ENCODE peak calls at places on chromosome 20, in nine cellular contexts. One of them, this sample, is unnamed.

GRCh38 chr20:6994452-6994851 is 227.0 kb downstream of the BMP2 start:
- DNase-seq in HCT116: no peak
- DNase-seq in GM12878: no peak
- DNase-seq in mammary epithelial cell: peak; percentile 98
- DNase-seq in fibroblast of lung: peak; percentile 79
- DNase-seq in IMR-90: no peak
- DNase-seq in SK-N-SH: no peak
- DNase-seq in PC-3: peak; percentile 45
- DNase-seq in GM23248: peak; percentile 50
- DNase-seq in this sample: no peak

GRCh38 chr20:40464731-40465208 is 224.3 kb downstream of the MAFB start:
- DNase-seq in HCT116: no peak
- DNase-seq in GM12878: no peak
- DNase-seq in mammary epithelial cell: no peak
- DNase-seq in fibroblast of lung: no peak
- DNase-seq in IMR-90: no peak
- DNase-seq in SK-N-SH: no peak
- DNase-seq in PC-3: no peak
- DNase-seq in GM23248: no peak
- DNase-seq in this sample: no peak

GRCh38 chr20:16828666-16829305 is 80.6 kb downstream of the OTOR start:
- DNase-seq in HCT116: no peak
- DNase-seq in GM12878: no peak
- DNase-seq in mammary epithelial cell: no peak
- DNase-seq in fibroblast of lung: no peak
- DNase-seq in IMR-90: peak; percentile 19
- DNase-seq in SK-N-SH: no peak
- DNase-seq in PC-3: peak; percentile 20
- DNase-seq in GM23248: no peak
- DNase-seq in this sample: no peak

GRCh38 chr20:43680976-43681375 is 14.1 kb downstream of the MYBL2 start:
- DNase-seq in HCT116: no peak
- DNase-seq in GM12878: no peak
- DNase-seq in mammary epithelial cell: no peak
- DNase-seq in fibroblast of lung: no peak
- DNase-seq in IMR-90: no peak
- DNase-seq in SK-N-SH: no peak
- DNase-seq in PC-3: no peak
- DNase-seq in GM23248: peak; percentile 55
- DNase-seq in this sample: no peak

GRCh38 chr20:51562334-51563140 is 20.0 kb upstream of the NFATC2 start:
- DNase-seq in HCT116: peak; percentile 26
- DNase-seq in GM12878: no peak
- DNase-seq in mammary epithelial cell: peak; percentile 75
- DNase-seq in fibroblast of lung: peak; percentile 96
- DNase-seq in IMR-90: peak; percentile 95
- DNase-seq in SK-N-SH: peak; percentile 82
- DNase-seq in PC-3: peak; percentile 93
- DNase-seq in GM23248: peak; percentile 94
- DNase-seq in this sample: peak; percentile 90

GRCh38 chr20:45970646-45971424 is 1.2 kb downstream of the ZNF335 start:
- DNase-seq in HCT116: no peak
- DNase-seq in GM12878: no peak
- DNase-seq in mammary epithelial cell: no peak
- DNase-seq in fibroblast of lung: peak; percentile 37
- DNase-seq in IMR-90: peak; percentile 19
- DNase-seq in SK-N-SH: peak; percentile 53
- DNase-seq in PC-3: no peak
- DNase-seq in GM23248: peak; percentile 75
- DNase-seq in this sample: peak; percentile 88

GRCh38 chr20:2453792-2454191 is 16.8 kb downstream of the SNRPB start:
- DNase-seq in HCT116: no peak
- DNase-seq in GM12878: no peak
- DNase-seq in mammary epithelial cell: no peak
- DNase-seq in fibroblast of lung: no peak
- DNase-seq in IMR-90: no peak
- DNase-seq in SK-N-SH: no peak
- DNase-seq in PC-3: no peak
- DNase-seq in GM23248: no peak
- DNase-seq in this sample: no peak

GRCh38 chr20:9114709-9115108 is 45.8 kb downstream of the PLCB4 start:
- DNase-seq in HCT116: no peak
- DNase-seq in GM12878: no peak
- DNase-seq in mammary epithelial cell: no peak
- DNase-seq in fibroblast of lung: no peak
- DNase-seq in IMR-90: no peak
- DNase-seq in SK-N-SH: no peak
- DNase-seq in PC-3: no peak
- DNase-seq in GM23248: no peak
- DNase-seq in this sample: no peak

GRCh38 chr20:14069796-14070195 is 74.5 kb downstream of the MACROD2 start:
- DNase-seq in HCT116: no peak
- DNase-seq in GM12878: no peak
- DNase-seq in mammary epithelial cell: peak; percentile 84
- DNase-seq in fibroblast of lung: peak; percentile 62
- DNase-seq in IMR-90: no peak
- DNase-seq in SK-N-SH: no peak
- DNase-seq in PC-3: peak; percentile 36
- DNase-seq in GM23248: peak; percentile 76
- DNase-seq in this sample: no peak

GRCh38 chr20:34001378-34001777 is 7.7 kb downstream of the RALY start:
- DNase-seq in HCT116: no peak
- DNase-seq in GM12878: no peak
- DNase-seq in mammary epithelial cell: no peak
- DNase-seq in fibroblast of lung: peak; percentile 44
- DNase-seq in IMR-90: peak; percentile 61
- DNase-seq in SK-N-SH: no peak
- DNase-seq in PC-3: no peak
- DNase-seq in GM23248: no peak
- DNase-seq in this sample: no peak

GRCh38 chr20:53597085-53597482 is 3.4 kb upstream of the ZNF217 start:
- DNase-seq in HCT116: no peak
- DNase-seq in GM12878: no peak
- DNase-seq in mammary epithelial cell: no peak
- DNase-seq in fibroblast of lung: no peak
- DNase-seq in IMR-90: no peak
- DNase-seq in SK-N-SH: no peak
- DNase-seq in PC-3: peak; percentile 84
- DNase-seq in GM23248: no peak
- DNase-seq in this sample: no peak

GRCh38 chr20:51910202-51911050 is 108.1 kb upstream of the SALL4 start:
- DNase-seq in HCT116: no peak
- DNase-seq in GM12878: no peak
- DNase-seq in mammary epithelial cell: no peak
- DNase-seq in fibroblast of lung: peak; percentile 75
- DNase-seq in IMR-90: peak; percentile 17
- DNase-seq in SK-N-SH: peak; percentile 36
- DNase-seq in PC-3: peak; percentile 88
- DNase-seq in GM23248: no peak
- DNase-seq in this sample: no peak

GRCh38 chr20:57578476-57579165 is 17.7 kb downstream of the PCK1 start:
- DNase-seq in HCT116: no peak
- DNase-seq in GM12878: no peak
- DNase-seq in mammary epithelial cell: no peak
- DNase-seq in fibroblast of lung: no peak
- DNase-seq in IMR-90: no peak
- DNase-seq in SK-N-SH: no peak
- DNase-seq in PC-3: no peak
- DNase-seq in GM23248: no peak
- DNase-seq in this sample: no peak

GRCh38 chr20:31260326-31260932 is 3.0 kb downstream of the DEFB115 start:
- DNase-seq in HCT116: peak; percentile 33
- DNase-seq in GM12878: no peak
- DNase-seq in mammary epithelial cell: peak; percentile 8
- DNase-seq in fibroblast of lung: no peak
- DNase-seq in IMR-90: no peak
- DNase-seq in SK-N-SH: peak; percentile 29
- DNase-seq in PC-3: peak; percentile 49
- DNase-seq in GM23248: peak; percentile 3
- DNase-seq in this sample: no peak

GRCh38 chr20:18678599-18678998 is 90.7 kb downstream of the DTD1 start:
- DNase-seq in HCT116: no peak
- DNase-seq in GM12878: no peak
- DNase-seq in mammary epithelial cell: no peak
- DNase-seq in fibroblast of lung: no peak
- DNase-seq in IMR-90: no peak
- DNase-seq in SK-N-SH: no peak
- DNase-seq in PC-3: no peak
- DNase-seq in GM23248: no peak
- DNase-seq in this sample: no peak
- H3K4me3 ChIP-seq in HCT116: no peak overlapping the region
- H3K4me3 ChIP-seq in GM12878: no peak overlapping the region
- H3K4me3 ChIP-seq in mammary epithelial cell: no peak overlapping the region
- H3K4me3 ChIP-seq in fibroblast of lung: no peak overlapping the region
- H3K4me3 ChIP-seq in IMR-90: no peak overlapping the region
- H3K4me3 ChIP-seq in SK-N-SH: no peak overlapping the region
- H3K4me3 ChIP-seq in PC-3: no peak overlapping the region
- H3K4me3 ChIP-seq in GM23248: no peak overlapping the region
- H3K4me3 ChIP-seq in this sample: no peak overlapping the region

DNA sequence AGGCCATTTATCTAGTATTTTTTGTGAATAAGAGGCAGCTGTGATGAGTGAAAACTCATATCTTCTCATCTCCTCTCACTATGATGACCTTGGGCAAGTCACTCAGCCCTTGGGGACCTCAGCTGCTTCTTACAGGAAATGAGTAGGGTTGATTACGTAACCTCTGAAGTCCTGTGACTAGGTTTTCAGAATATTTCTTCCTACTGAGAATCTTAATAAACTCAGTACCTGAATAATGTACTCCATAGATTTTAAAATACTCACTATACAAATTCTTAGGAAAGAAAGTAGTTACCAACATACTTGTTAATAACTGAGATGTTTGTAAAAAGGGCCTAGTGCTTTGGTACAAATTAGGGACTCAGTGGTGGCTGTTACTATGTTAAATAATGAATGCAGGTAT is 60.8 kb downstream of the RPRD1B start:
- DNase-seq in HCT116: no peak
- DNase-seq in GM12878: peak; percentile 73
- DNase-seq in mammary epithelial cell: peak; percentile 59
- DNase-seq in fibroblast of lung: peak; percentile 69
- DNase-seq in IMR-90: peak; percentile 85
- DNase-seq in SK-N-SH: no peak
- DNase-seq in PC-3: peak; percentile 62
- DNase-seq in GM23248: peak; percentile 91
- DNase-seq in this sample: no peak
- H3K9ac ChIP-seq in HCT116: no peak overlapping the region
- H3K9ac ChIP-seq in GM12878: no peak overlapping the region
- H3K9ac ChIP-seq in mammary epithelial cell: no peak overlapping the region
- H3K9ac ChIP-seq in fibroblast of lung: no peak overlapping the region
- H3K9ac ChIP-seq in IMR-90: no peak overlapping the region
- H3K9ac ChIP-seq in SK-N-SH: no peak overlapping the region
- H3K9ac ChIP-seq in PC-3: no peak overlapping the region
- H3K9ac ChIP-seq in GM23248: peak overlapping the region; percentile 16
- H3K9ac ChIP-seq in this sample: no peak overlapping the region

GRCh38 chr20:3911956-3912355 is 22.8 kb downstream of the PANK2 start:
- DNase-seq in HCT116: no peak
- DNase-seq in GM12878: no peak
- DNase-seq in mammary epithelial cell: no peak
- DNase-seq in fibroblast of lung: no peak
- DNase-seq in IMR-90: no peak
- DNase-seq in SK-N-SH: no peak
- DNase-seq in PC-3: no peak
- DNase-seq in GM23248: no peak
- DNase-seq in this sample: no peak

GRCh38 chr20:3914446-3914845 is 25.3 kb downstream of the PANK2 start:
- DNase-seq in HCT116: no peak
- DNase-seq in GM12878: no peak
- DNase-seq in mammary epithelial cell: no peak
- DNase-seq in fibroblast of lung: no peak
- DNase-seq in IMR-90: no peak
- DNase-seq in SK-N-SH: no peak
- DNase-seq in PC-3: no peak
- DNase-seq in GM23248: no peak
- DNase-seq in this sample: no peak

GRCh38 chr20:3919352-3919751 is 30.2 kb downstream of the PANK2 start:
- DNase-seq in HCT116: no peak
- DNase-seq in GM12878: no peak
- DNase-seq in mammary epithelial cell: no peak
- DNase-seq in fibroblast of lung: peak; percentile 36
- DNase-seq in IMR-90: peak; percentile 54
- DNase-seq in SK-N-SH: no peak
- DNase-seq in PC-3: no peak
- DNase-seq in GM23248: peak; percentile 79
- DNase-seq in this sample: no peak

GRCh38 chr20:3915691-3916090 is 26.5 kb downstream of the PANK2 start:
- DNase-seq in HCT116: no peak
- DNase-seq in GM12878: no peak
- DNase-seq in mammary epithelial cell: no peak
- DNase-seq in fibroblast of lung: no peak
- DNase-seq in IMR-90: no peak
- DNase-seq in SK-N-SH: no peak
- DNase-seq in PC-3: no peak
- DNase-seq in GM23248: no peak
- DNase-seq in this sample: no peak

DNA sequence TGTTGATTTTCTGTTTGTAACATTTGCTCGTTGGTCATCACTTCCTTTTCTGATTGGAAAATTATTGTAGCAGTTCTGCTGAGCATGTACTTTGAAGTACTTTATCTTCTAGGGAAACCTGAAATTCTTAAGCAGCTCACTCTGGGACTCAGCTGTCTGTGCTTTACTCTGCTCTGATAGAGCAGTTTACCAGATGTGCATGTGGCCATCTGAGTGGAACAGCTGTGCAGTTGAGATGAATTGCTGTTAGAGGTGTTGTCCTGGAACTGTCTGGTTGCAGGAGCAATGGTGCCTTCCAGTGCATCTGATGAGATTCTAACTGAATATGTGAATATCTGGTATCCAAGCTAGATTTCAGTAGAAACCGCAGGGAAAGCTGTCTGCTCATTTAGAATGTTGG is 27.2 kb downstream of the PANK2 start:
- DNase-seq in HCT116: no peak
- DNase-seq in GM12878: no peak
- DNase-seq in mammary epithelial cell: no peak
- DNase-seq in fibroblast of lung: no peak
- DNase-seq in IMR-90: no peak
- DNase-seq in SK-N-SH: no peak
- DNase-seq in PC-3: no peak
- DNase-seq in GM23248: no peak
- DNase-seq in this sample: no peak
- H3K4me1 ChIP-seq in HCT116: no peaks in the 10 kb centered on the region
- H3K4me1 ChIP-seq in GM12878: no peaks in the 10 kb centered on the region
- H3K4me1 ChIP-seq in mammary epithelial cell: peaks cover 6% of the 10 kb centered on the region
- H3K4me1 ChIP-seq in fibroblast of lung: no peaks in the 10 kb centered on the region
- H3K4me1 ChIP-seq in IMR-90: peaks cover 5% of the 10 kb centered on the region
- H3K4me1 ChIP-seq in SK-N-SH: no peaks in the 10 kb centered on the region
- H3K4me1 ChIP-seq in PC-3: no peaks in the 10 kb centered on the region
- H3K4me1 ChIP-seq in GM23248: peaks cover 14% of the 10 kb centered on the region
- H3K4me1 ChIP-seq in this sample: no peaks in the 10 kb centered on the region

GRCh38 chr20:4082406-4083102 is 67.2 kb upstream of the RNF24 start:
- DNase-seq in HCT116: no peak
- DNase-seq in GM12878: peak; percentile 59
- DNase-seq in mammary epithelial cell: peak; percentile 79
- DNase-seq in fibroblast of lung: peak; percentile 83
- DNase-seq in IMR-90: peak; percentile 82
- DNase-seq in SK-N-SH: peak; percentile 32
- DNase-seq in PC-3: peak; percentile 25
- DNase-seq in GM23248: peak; percentile 60
- DNase-seq in this sample: no peak
- H3K4me3 ChIP-seq in HCT116: no peak overlapping the region
- H3K4me3 ChIP-seq in GM12878: no peak overlapping the region
- H3K4me3 ChIP-seq in mammary epithelial cell: no peak overlapping the region
- H3K4me3 ChIP-seq in fibroblast of lung: no peak overlapping the region
- H3K4me3 ChIP-seq in IMR-90: peak overlapping the region; percentile 12
- H3K4me3 ChIP-seq in SK-N-SH: no peak overlapping the region
- H3K4me3 ChIP-seq in PC-3: no peak overlapping the region
- H3K4me3 ChIP-seq in GM23248: no peak overlapping the region
- H3K4me3 ChIP-seq in this sample: no peak overlapping the region

GRCh38 chr20:44695295-44696230 is 19.6 kb upstream of the CCN5 start:
- DNase-seq in HCT116: no peak
- DNase-seq in GM12878: no peak
- DNase-seq in mammary epithelial cell: no peak
- DNase-seq in fibroblast of lung: peak; percentile 47
- DNase-seq in IMR-90: peak; percentile 85
- DNase-seq in SK-N-SH: no peak
- DNase-seq in PC-3: no peak
- DNase-seq in GM23248: peak; percentile 74
- DNase-seq in this sample: no peak
- H3K9ac ChIP-seq in HCT116: no peak overlapping the region
- H3K9ac ChIP-seq in GM12878: no peak overlapping the region
- H3K9ac ChIP-seq in mammary epithelial cell: no peak overlapping the region
- H3K9ac ChIP-seq in fibroblast of lung: peak overlapping the region; percentile 33
- H3K9ac ChIP-seq in IMR-90: peak overlapping the region; percentile 43
- H3K9ac ChIP-seq in SK-N-SH: no peak overlapping the region
- H3K9ac ChIP-seq in PC-3: no peak overlapping the region
- H3K9ac ChIP-seq in GM23248: peak overlapping the region; percentile 34
- H3K9ac ChIP-seq in this sample: no peak overlapping the region